ENCODE peak calls at places on chromosomes 5 and 9, in ten cellular contexts. K is HepG2, Q is lung, F is colonic mucosa, O is astrocyte of the cerebellum, V is transverse colon, M is cardiac muscle cell, Y is mammary epithelial cell, D is fibroblast of the aortic adventitia, T is astrocyte. I is an unnamed sample.

GRCh38 chr5:94524841-94525697 is 93.3 kb downstream of the KIAA0825 start:
- DNase-seq in K (peak; percentile 47), Q (no peak), F (no peak), O (peak; percentile 23), V (no peak), M (peak; percentile 51), Y (peak; percentile 21), D (peak; percentile 54), T (peak; percentile 34), I (peak; percentile 30)

GRCh38 chr5:63145167-63145566 is 566.5 kb downstream of the LRRC70 start:
- DNase-seq in K (no peak), Q (no peak), F (no peak), O (no peak), V (no peak), M (peak; percentile 27), Y (no peak), D (peak; percentile 50), T (no peak), I (no peak)

GRCh38 chr5:141795421-141795820 is 82.8 kb downstream of the PCDH1 start:
- DNase-seq in K (no peak), Q (no peak), F (no peak), O (no peak), V (no peak), M (no peak), Y (no peak), D (no peak), T (no peak), I (no peak)

GRCh38 chr9:126939821-126940221 is 25.2 kb downstream of the RALGPS1 start:
- DNase-seq in K (peak; percentile 84), Q (peak; percentile 74), F (no peak), O (no peak), V (no peak), M (no peak), Y (no peak), D (no peak), T (no peak), I (no peak)

GRCh38 chr5:132397224-132397623 is 27.7 kb downstream of the SLC22A5 start:
- DNase-seq in K (no peak), Q (no peak), F (no peak), O (no peak), V (no peak), M (no peak), Y (no peak), D (no peak), T (no peak), I (no peak)

GRCh38 chr5:66864240-66864884 is 268.2 kb downstream of the MAST4 start:
- DNase-seq in K (peak; percentile 15), Q (no peak), F (no peak), O (no peak), V (no peak), M (peak; percentile 86), Y (peak; percentile 65), D (peak; percentile 72), T (peak; percentile 55), I (no peak)

GRCh38 chr9:76873056-76873792 is 32.7 kb downstream of the PRUNE2 start:
- DNase-seq in K (no peak), Q (no peak), F (no peak), O (peak; percentile 32), V (no peak), M (peak; percentile 49), Y (no peak), D (peak; percentile 56), T (no peak), I (no peak)

GRCh38 chr5:180084638-180085561 is 13.3 kb upstream of the RNF130 start:
- DNase-seq in K (peak; percentile 32), Q (peak; percentile 65), F (peak; percentile 86), O (no peak), V (peak; percentile 80), M (peak; percentile 22), Y (no peak), D (no peak), T (no peak), I (no peak)

GRCh38 chr9:128529191-128529590 is 23.2 kb upstream of the SPTAN1 start:
- DNase-seq in K (no peak), Q (no peak), F (no peak), O (no peak), V (no peak), M (no peak), Y (no peak), D (no peak), T (no peak), I (no peak)

GRCh38 chr9:91740713-91741112 is 209.3 kb downstream of the ROR2 start:
- DNase-seq in K (no peak), Q (no peak), F (peak; percentile 34), O (peak; percentile 8), V (peak; percentile 58), M (peak; percentile 87), Y (no peak), D (peak; percentile 80), T (peak; percentile 53), I (no peak)

GRCh38 chr5:134227259-134227658 is 1.4 kb upstream of the PPP2CA start:
- DNase-seq in K (peak; percentile 25), Q (no peak), F (peak; percentile 57), O (no peak), V (peak; percentile 56), M (no peak), Y (peak; percentile 36), D (peak; percentile 53), T (no peak), I (no peak)
- TF ChIP-seq CTCF in K (no peak), Q (no peak), F (no peak), O (peak; percentile 11), V (no peak), M (no peak), Y (no peak), D (peak; percentile 26), T (no peak), I (no peak)

GRCh38 chr5:96035796-96036195 is 74.1 kb upstream of the ELL2 start:
- DNase-seq in K (no peak), Q (no peak), F (no peak), O (no peak), V (no peak), M (no peak), Y (peak; percentile 31), D (no peak), T (no peak), I (no peak)
- H3K4me3 ChIP-seq in K (no peak overlapping the region), Q (no peak overlapping the region), F (no peak overlapping the region), O (no peak overlapping the region), V (no peak overlapping the region), M (no peak overlapping the region), Y (no peak overlapping the region), D (no peak overlapping the region), T (no peak overlapping the region), I (no peak overlapping the region)

DNA sequence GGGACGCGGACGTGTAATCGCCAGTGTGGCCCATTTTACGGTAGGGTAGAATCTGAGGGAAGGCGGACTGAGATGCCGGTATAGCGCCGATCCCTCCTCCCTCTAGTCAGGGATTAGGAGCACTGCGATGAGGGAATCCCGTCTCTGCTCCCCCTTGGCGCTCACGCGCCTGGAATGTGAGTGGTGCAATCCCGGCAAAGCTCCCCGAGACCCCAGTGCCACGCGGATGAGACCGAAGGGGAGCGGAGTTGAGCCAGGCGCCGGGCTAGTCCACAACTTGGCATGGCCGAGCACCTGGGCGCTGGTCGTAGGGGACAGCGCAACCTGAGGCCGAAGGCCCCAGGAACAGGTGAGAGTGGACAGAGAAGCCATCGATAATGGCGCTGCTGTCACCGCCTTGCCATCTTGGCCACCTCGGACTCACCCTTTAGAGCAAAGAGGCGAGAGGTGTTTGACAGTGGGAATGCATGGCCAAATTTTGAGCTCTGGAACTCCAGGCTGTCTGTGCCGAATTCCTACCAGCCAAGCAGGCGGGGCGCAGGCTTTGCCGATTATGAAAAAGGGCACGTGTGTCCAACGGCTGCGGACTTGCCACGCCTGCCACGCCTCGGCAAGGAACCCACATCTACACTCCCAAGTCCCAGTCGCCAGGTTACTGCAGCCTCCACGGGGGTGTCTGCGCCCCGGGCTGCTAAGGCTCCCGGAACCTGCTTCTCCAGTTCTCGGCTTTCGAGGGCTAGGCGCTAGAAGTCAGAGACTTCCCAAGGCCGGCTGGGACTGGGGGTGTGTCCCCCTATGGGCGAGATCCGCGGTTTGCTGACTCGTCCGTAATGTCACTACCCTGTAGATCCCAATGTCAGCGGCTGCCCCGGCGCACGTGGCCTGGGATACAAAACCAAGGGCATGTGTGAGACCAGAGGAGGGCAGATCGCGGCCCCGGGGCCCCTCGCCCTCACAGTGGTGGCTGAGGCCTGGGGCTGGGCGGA is 2.6 kb downstream of the NPR3 start:
- DNase-seq in K (no peak), Q (no peak), F (no peak), O (no peak), V (peak; percentile 21), M (peak; percentile 15), Y (peak; percentile 5), D (peak; percentile 68), T (no peak), I (no peak)
- TF ChIP-seq CTCF in K (no peak), Q (no peak), F (no peak), O (no peak), V (no peak), M (no peak), Y (no peak), D (no peak), T (no peak), I (no peak)

GRCh38 chr9:83538172-83538889 is at the start of gene FRMD3:
- DNase-seq in K (peak; percentile 73), Q (peak; percentile 80), F (peak; percentile 72), O (peak; percentile 39), V (peak; percentile 75), M (peak; percentile 78), Y (peak; percentile 56), D (peak; percentile 62), T (peak; percentile 48), I (no peak)
- H3K4me3 ChIP-seq in K (peak within 1 kb of the TSS; percentile 85), Q (peak within 1 kb of the TSS; percentile 59), F (peak within 1 kb of the TSS; percentile 61), O (peak within 1 kb of the TSS; percentile 62), V (peak within 1 kb of the TSS; percentile 48), M (peak within 1 kb of the TSS; percentile 47), Y (peak within 1 kb of the TSS; percentile 47), D (peak within 1 kb of the TSS; percentile 66), T (peak within 1 kb of the TSS; percentile 63), I (no peak within 1 kb of the TSS)

GRCh38 chr5:160749026-160749425 is 103.0 kb downstream of the ATP10B start:
- DNase-seq in K (no peak), Q (no peak), F (no peak), O (no peak), V (no peak), M (no peak), Y (no peak), D (no peak), T (no peak), I (no peak)

GRCh38 chr5:160751297-160751696 is 100.7 kb downstream of the ATP10B start:
- DNase-seq in K (no peak), Q (no peak), F (no peak), O (no peak), V (no peak), M (no peak), Y (no peak), D (no peak), T (no peak), I (no peak)

GRCh38 chr5:160747559-160747958 is 104.5 kb downstream of the ATP10B start:
- DNase-seq in K (no peak), Q (no peak), F (no peak), O (no peak), V (no peak), M (no peak), Y (no peak), D (no peak), T (no peak), I (no peak)

GRCh38 chr5:160747963-160748362 is 104.0 kb downstream of the ATP10B start:
- DNase-seq in K (no peak), Q (no peak), F (no peak), O (no peak), V (peak; percentile 20), M (no peak), Y (no peak), D (no peak), T (no peak), I (no peak)

DNA sequence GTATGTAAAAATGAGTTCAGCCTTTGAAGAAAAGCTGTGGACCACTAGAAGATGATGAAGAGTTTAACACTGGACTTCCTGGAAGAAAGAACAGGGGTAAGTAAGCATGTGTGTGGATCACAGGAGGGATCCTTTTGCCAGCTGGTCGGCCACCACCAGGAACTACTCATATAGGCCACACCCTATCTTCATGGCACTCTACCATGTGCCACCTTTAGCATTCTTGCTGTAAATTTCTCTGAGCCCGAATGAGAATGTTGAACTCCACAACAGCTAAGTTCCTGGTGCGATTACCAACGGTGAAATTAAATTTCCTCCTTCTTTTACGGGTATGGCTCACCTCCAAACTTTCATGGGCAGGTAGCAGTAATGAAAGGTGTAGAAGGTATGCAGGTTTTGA is 102.3 kb downstream of the ATP10B start:
- DNase-seq in K (no peak), Q (no peak), F (peak; percentile 62), O (no peak), V (peak; percentile 47), M (no peak), Y (no peak), D (no peak), T (no peak), I (no peak)
- TF ChIP-seq CTCF in K (no peak), Q (no peak), F (no peak), O (no peak), V (no peak), M (no peak), Y (no peak), D (no peak), T (no peak), I (no peak)